ENCODE peak calls at places on chromosomes 4 and X, in five cellular contexts. D is lung, X is Peyer's patch, F is pancreas, P is tibial artery. G is an unnamed sample.

GRCh38 chr4:186688150-186688943 is 35.3 kb downstream of the FAT1 start:
- DNase-seq in X (no peak), P (no peak), D (no peak), F (no peak), G (no peak)

GRCh38 chr4:129675036-129675435 is 579.1 kb downstream of the C4orf33 start:
- DNase-seq in D (no peak), F (no peak), X (no peak), P (no peak), G (no peak)

GRCh38 chrX:68829594-68830485 is 1.0 kb downstream of the EFNB1 start:
- DNase-seq in P (no peak), D (peak; percentile 29), X (peak; percentile 64), F (no peak), G (peak; percentile 26)

GRCh38 chrX:120452131-120452530 is 17.0 kb downstream of the LAMP2 start:
- DNase-seq in P (no peak), X (no peak), F (no peak), D (no peak), G (no peak)

GRCh38 chr4:113996599-113997177 is 17.2 kb upstream of the ARSJ start:
- DNase-seq in X (no peak), D (no peak), P (no peak), F (no peak), G (no peak)

GRCh38 chr4:173040200-173040599 is 128.4 kb upstream of the GALNT7 start:
- DNase-seq in F (peak; percentile 85), P (peak; percentile 25), X (no peak), D (no peak), G (no peak)

GRCh38 chrX:11944486-11944885 is 186.4 kb downstream of the MSL3 start:
- DNase-seq in D (no peak), F (no peak), X (no peak), P (no peak), G (no peak)

GRCh38 chr4:174061026-174061425 is 222.4 kb downstream of the FBXO8 start:
- DNase-seq in D (no peak), P (no peak), F (no peak), X (no peak), G (no peak)

GRCh38 chr4:84497220-84497834 is 1.8 kb downstream of the NKX6-1 start:
- DNase-seq in D (no peak), X (no peak), P (no peak), F (no peak), G (no peak)

DNA sequence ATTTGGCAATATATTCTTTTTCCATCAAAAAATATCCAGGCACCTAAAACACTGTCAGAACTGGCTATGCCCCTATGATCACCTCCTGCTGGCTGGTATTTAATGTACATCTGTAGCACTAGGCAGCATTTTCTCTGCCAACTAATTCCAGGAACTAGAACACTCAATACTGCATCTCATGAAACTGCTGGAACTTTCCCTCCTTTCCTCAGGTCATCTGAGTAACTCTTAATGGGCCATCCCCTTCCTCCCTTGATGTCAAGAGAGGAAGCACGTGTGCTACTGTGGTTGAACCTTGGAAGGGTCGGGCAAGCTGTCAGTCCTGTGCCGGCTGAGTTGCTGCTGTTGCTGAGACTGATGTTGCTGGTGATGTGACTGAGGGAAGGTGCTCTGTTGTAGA is 39.4 kb downstream of the TMEM165 start:
- DNase-seq in F (no peak), X (no peak), P (no peak), D (no peak), G (no peak)
- TF ChIP-seq CTCF in F (no peak), X (no peak), P (no peak), D (no peak), G (no peak)

GRCh38 chr4:30724217-30724616 is 4.0 kb downstream of the PCDH7 start:
- DNase-seq in P (no peak), D (no peak), F (no peak), X (no peak), G (no peak)
- H3K4me3 ChIP-seq in P (peak overlapping the region; percentile 73), D (no peak overlapping the region), F (no peak overlapping the region), X (peak overlapping the region; percentile 58), G (peak overlapping the region; percentile 77)

GRCh38 chr4:165757426-165757825 is 115.6 kb upstream of the TLL1 start:
- DNase-seq in X (no peak), F (no peak), P (no peak), D (no peak), G (no peak)

GRCh38 chr4:165751882-165752281 is 121.2 kb upstream of the TLL1 start:
- DNase-seq in P (no peak), F (no peak), D (no peak), X (no peak), G (no peak)

GRCh38 chr4:165756831-165757230 is 116.2 kb upstream of the TLL1 start:
- DNase-seq in F (no peak), D (no peak), X (no peak), P (no peak), G (no peak)

GRCh38 chr4:165760182-165760581 is 112.9 kb upstream of the TLL1 start:
- DNase-seq in F (no peak), X (no peak), P (no peak), D (no peak), G (no peak)

DNA sequence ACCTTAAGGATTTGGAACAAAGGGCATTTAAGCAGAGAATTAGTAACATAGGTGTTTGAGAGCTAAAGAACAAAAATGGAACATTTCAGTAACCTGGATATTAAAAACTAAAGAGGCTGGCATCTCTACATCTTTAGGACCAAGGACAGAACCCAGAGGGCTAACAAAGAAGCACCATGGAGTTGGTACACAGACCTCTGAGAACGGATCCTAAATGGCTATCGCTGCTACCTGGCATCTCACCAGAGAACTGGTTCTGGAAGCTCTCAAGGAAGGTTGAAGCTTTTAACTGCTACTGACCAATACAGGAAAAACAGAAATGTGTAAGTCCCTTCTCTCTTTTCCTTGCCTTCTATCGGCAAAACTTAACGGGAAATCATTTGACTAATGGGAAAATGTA is 118.4 kb upstream of the TLL1 start:
- DNase-seq in P (no peak), D (no peak), X (no peak), F (no peak), G (no peak)
- TF ChIP-seq CTCF in P (no peak), D (no peak), X (no peak), F (no peak), G (no peak)

DNA sequence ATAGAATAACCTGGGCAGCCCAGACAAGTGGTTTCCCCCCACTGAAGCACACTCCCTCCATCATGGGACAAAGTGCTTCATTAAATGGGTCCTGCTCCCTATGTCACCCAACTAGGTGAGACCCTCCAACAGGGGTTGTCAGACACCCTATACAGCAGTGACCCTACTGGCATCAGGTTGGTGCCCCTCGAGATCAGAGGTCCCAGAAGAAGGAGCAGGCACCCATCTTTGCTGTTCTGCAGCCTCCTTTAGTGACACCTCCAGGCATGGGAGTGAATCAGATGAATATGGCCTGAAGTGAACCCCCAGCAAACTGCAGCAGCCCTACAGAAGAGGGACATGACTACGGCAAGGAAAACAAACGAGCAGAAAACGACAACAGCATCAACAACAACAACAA is 11.1 kb downstream of the NELFA start:
- DNase-seq in D (no peak), P (no peak), F (no peak), X (no peak), G (no peak)
- H3K4me3 ChIP-seq in D (no peak overlapping the region), P (no peak overlapping the region), F (no peak overlapping the region), X (no peak overlapping the region), G (no peak overlapping the region)

G was measured in left ventricle myocardium inferior.